ENCODE peak calls at places on chromosomes 12 and 14, in four cellular contexts. One of them, this sample, is unnamed.

GRCh38 chr12:80154261-80154660 is 54.9 kb downstream of the OTOGL start:
- DNase-seq in HepG2: no peak
- DNase-seq in HEK293T: no peak
- DNase-seq in H1: no peak
- DNase-seq in this sample: no peak

GRCh38 chr14:106538193-106538592 is 1011.8 kb downstream of the TMEM121 start:
- DNase-seq in HepG2: no peak
- DNase-seq in HEK293T: no peak
- DNase-seq in H1: no peak
- DNase-seq in this sample: no peak

GRCh38 chr12:111064154-111064553 is 143.8 kb upstream of the MYL2 start:
- DNase-seq in HepG2: no peak
- DNase-seq in HEK293T: no peak
- DNase-seq in H1: no peak
- DNase-seq in this sample: no peak

GRCh38 chr14:65549429-65549828 is 136.9 kb downstream of the FUT8 start:
- DNase-seq in HepG2: no peak
- DNase-seq in HEK293T: no peak
- DNase-seq in H1: no peak
- DNase-seq in this sample: no peak

GRCh38 chr12:124097681-124098080 is 124.7 kb downstream of the ZNF664 start:
- DNase-seq in HepG2: no peak
- DNase-seq in HEK293T: no peak
- DNase-seq in H1: no peak
- DNase-seq in this sample: no peak

GRCh38 chr12:57604454-57605307 is at the start of gene DTX3:
- DNase-seq in HepG2: no peak
- DNase-seq in HEK293T: no peak
- DNase-seq in H1: no peak
- DNase-seq in this sample: no peak

GRCh38 chr12:127548123-127548553 is 718.8 kb upstream of the TMEM132C start:
- DNase-seq in HepG2: no peak
- DNase-seq in HEK293T: no peak
- DNase-seq in H1: no peak
- DNase-seq in this sample: peak; percentile 11

GRCh38 chr12:125861299-125862281 is 796.4 kb downstream of the AACS start:
- DNase-seq in HepG2: no peak
- DNase-seq in HEK293T: no peak
- DNase-seq in H1: peak; percentile 3
- DNase-seq in this sample: no peak

GRCh38 chr12:123085730-123086487 is 65.0 kb downstream of the PITPNM2 start:
- DNase-seq in HepG2: peak; percentile 68
- DNase-seq in HEK293T: no peak
- DNase-seq in H1: no peak
- DNase-seq in this sample: no peak

GRCh38 chr12:10624631-10625030 is 11.2 kb upstream of the MAGOHB start:
- DNase-seq in HepG2: no peak
- DNase-seq in HEK293T: no peak
- DNase-seq in H1: no peak
- DNase-seq in this sample: no peak

GRCh38 chr12:96400631-96401060 is 407 bp upstream of the CDK17 start:
- DNase-seq in HepG2: peak; percentile 21
- DNase-seq in HEK293T: no peak
- DNase-seq in H1: no peak
- DNase-seq in this sample: no peak

GRCh38 chr14:88790501-88791251 is 2.1 kb downstream of the EML5 start:
- DNase-seq in HepG2: no peak
- DNase-seq in HEK293T: no peak
- DNase-seq in H1: no peak
- DNase-seq in this sample: no peak

GRCh38 chr12:51678086-51678724 is 87.2 kb downstream of the SCN8A start:
- DNase-seq in HepG2: peak; percentile 50
- DNase-seq in HEK293T: peak; percentile 73
- DNase-seq in H1: no peak
- DNase-seq in this sample: peak; percentile 57

GRCh38 chr14:68979722-68980552 is 835 bp upstream of the ACTN1 start:
- DNase-seq in HepG2: no peak
- DNase-seq in HEK293T: peak; percentile 43
- DNase-seq in H1: no peak
- DNase-seq in this sample: no peak

GRCh38 chr12:9378430-9378835 is 170.2 kb upstream of the PZP start:
- DNase-seq in HepG2: peak; percentile 50
- DNase-seq in HEK293T: peak; percentile 54
- DNase-seq in H1: no peak
- DNase-seq in this sample: peak; percentile 81

GRCh38 chr14:55849833-55850232 is 268.4 kb upstream of the PELI2 start:
- DNase-seq in HepG2: no peak
- DNase-seq in HEK293T: no peak
- DNase-seq in H1: no peak
- DNase-seq in this sample: no peak

GRCh38 chr12:48937170-48937569 is 11.9 kb upstream of the FKBP11 start:
- DNase-seq in HepG2: no peak
- DNase-seq in HEK293T: peak; percentile 48
- DNase-seq in H1: no peak
- DNase-seq in this sample: no peak

GRCh38 chr12:117039891-117040309 is 59.3 kb downstream of the TESC start:
- DNase-seq in HepG2: no peak
- DNase-seq in HEK293T: no peak
- DNase-seq in H1: no peak
- DNase-seq in this sample: no peak

GRCh38 chr12:115771065-115771464 is 506.4 kb downstream of the MED13L start:
- DNase-seq in HepG2: peak; percentile 33
- DNase-seq in HEK293T: peak; percentile 18
- DNase-seq in H1: no peak
- DNase-seq in this sample: no peak

GRCh38 chr12:56518570-56518969 is 3.0 kb upstream of the RBMS2 start:
- DNase-seq in HepG2: peak; percentile 38
- DNase-seq in HEK293T: no peak
- DNase-seq in H1: no peak
- DNase-seq in this sample: no peak

GRCh38 chr12:127785936-127786335 is 481.0 kb upstream of the TMEM132C start:
- DNase-seq in HepG2: no peak
- DNase-seq in HEK293T: no peak
- DNase-seq in H1: no peak
- DNase-seq in this sample: no peak

GRCh38 chr12:52006726-52007157 is at the start of gene TAMALIN:
- DNase-seq in HepG2: no peak
- DNase-seq in HEK293T: no peak
- DNase-seq in H1: no peak
- DNase-seq in this sample: no peak

GRCh38 chr14:33369972-33370371 is 431.3 kb downstream of the NPAS3 start:
- DNase-seq in HepG2: no peak
- DNase-seq in HEK293T: no peak
- DNase-seq in H1: no peak
- DNase-seq in this sample: no peak

GRCh38 chr12:120037851-120038250 is 48.8 kb downstream of the BICDL1 start:
- DNase-seq in HepG2: no peak
- DNase-seq in HEK293T: no peak
- DNase-seq in H1: no peak
- DNase-seq in this sample: no peak

GRCh38 chr12:4538207-4539160 is at the start of gene RAD51AP1:
- DNase-seq in HepG2: peak; percentile 93
- DNase-seq in HEK293T: peak; percentile 95
- DNase-seq in H1: peak; percentile 91
- DNase-seq in this sample: peak; percentile 100

GRCh38 chr14:95446470-95446869 is 70.0 kb downstream of the SYNE3 start:
- DNase-seq in HepG2: no peak
- DNase-seq in HEK293T: no peak
- DNase-seq in H1: no peak
- DNase-seq in this sample: no peak

GRCh38 chr14:81311816-81312215 is 88.3 kb downstream of the STON2 start:
- DNase-seq in HepG2: no peak
- DNase-seq in HEK293T: no peak
- DNase-seq in H1: no peak
- DNase-seq in this sample: no peak

GRCh38 chr12:90020006-90020405 is 311.4 kb upstream of the ATP2B1 start:
- DNase-seq in HepG2: no peak
- DNase-seq in HEK293T: no peak
- DNase-seq in H1: no peak
- DNase-seq in this sample: no peak

GRCh38 chr12:29521951-29522350 is 24.5 kb upstream of the OVCH1 start:
- DNase-seq in HepG2: no peak
- DNase-seq in HEK293T: no peak
- DNase-seq in H1: no peak
- DNase-seq in this sample: no peak

GRCh38 chr12:25957898-25958253 is 606 bp upstream of the RASSF8 start:
- DNase-seq in HepG2: no peak
- DNase-seq in HEK293T: no peak
- DNase-seq in H1: no peak
- DNase-seq in this sample: peak; percentile 55

GRCh38 chr12:30823140-30823669 is 68.5 kb upstream of the CAPRIN2 start:
- DNase-seq in HepG2: no peak
- DNase-seq in HEK293T: no peak
- DNase-seq in H1: no peak
- DNase-seq in this sample: peak; percentile 58
- TF ChIP-seq SUZ12 in HepG2: no peak
- TF ChIP-seq SUZ12 in HEK293T: no peak
- TF ChIP-seq SUZ12 in H1: no peak
- TF ChIP-seq SUZ12 in this sample: no peak

GRCh38 chr14:23910081-23910875 is 43.3 kb upstream of the DHRS4 start:
- DNase-seq in HepG2: peak; percentile 81
- DNase-seq in HEK293T: peak; percentile 80
- DNase-seq in H1: peak; percentile 81
- DNase-seq in this sample: peak; percentile 87
- TF ChIP-seq SUZ12 in HepG2: no peak
- TF ChIP-seq SUZ12 in HEK293T: no peak
- TF ChIP-seq SUZ12 in H1: no peak
- TF ChIP-seq SUZ12 in this sample: no peak

GRCh38 chr14:76011959-76012802 is 26.6 kb downstream of the IFT43 start:
- DNase-seq in HepG2: no peak
- DNase-seq in HEK293T: no peak
- DNase-seq in H1: no peak
- DNase-seq in this sample: peak; percentile 3
- TF ChIP-seq SUZ12 in HepG2: no peak
- TF ChIP-seq SUZ12 in HEK293T: no peak
- TF ChIP-seq SUZ12 in H1: no peak
- TF ChIP-seq SUZ12 in this sample: no peak

DNA sequence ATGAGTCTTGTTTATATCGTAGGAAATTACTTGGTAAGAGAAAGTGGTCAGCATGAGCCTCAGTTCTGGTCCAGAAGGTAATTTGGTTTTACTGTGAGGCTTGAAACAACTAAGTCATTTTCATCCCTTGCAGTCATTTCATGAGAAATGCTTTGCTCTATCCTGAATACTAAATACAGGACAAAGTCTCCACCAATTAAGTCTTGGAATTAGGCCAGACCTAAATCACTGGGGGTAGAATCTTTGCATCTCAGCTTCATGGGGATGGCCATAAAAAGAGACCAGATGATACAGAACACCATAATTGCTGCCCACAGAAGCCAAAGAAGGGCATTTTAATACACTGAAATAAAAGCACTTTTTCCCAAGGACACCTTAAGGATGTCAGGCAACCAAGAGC is 277.8 kb upstream of the DCN start:
- DNase-seq in HepG2: no peak
- DNase-seq in HEK293T: no peak
- DNase-seq in H1: no peak
- DNase-seq in this sample: no peak
- TF ChIP-seq SUZ12 in HepG2: no peak
- TF ChIP-seq SUZ12 in HEK293T: no peak
- TF ChIP-seq SUZ12 in H1: no peak
- TF ChIP-seq SUZ12 in this sample: no peak

GRCh38 chr12:67843257-67843656 is 146.0 kb upstream of the IFNG-AS1 start:
- DNase-seq in HepG2: no peak
- DNase-seq in HEK293T: no peak
- DNase-seq in H1: no peak
- DNase-seq in this sample: no peak

DNA sequence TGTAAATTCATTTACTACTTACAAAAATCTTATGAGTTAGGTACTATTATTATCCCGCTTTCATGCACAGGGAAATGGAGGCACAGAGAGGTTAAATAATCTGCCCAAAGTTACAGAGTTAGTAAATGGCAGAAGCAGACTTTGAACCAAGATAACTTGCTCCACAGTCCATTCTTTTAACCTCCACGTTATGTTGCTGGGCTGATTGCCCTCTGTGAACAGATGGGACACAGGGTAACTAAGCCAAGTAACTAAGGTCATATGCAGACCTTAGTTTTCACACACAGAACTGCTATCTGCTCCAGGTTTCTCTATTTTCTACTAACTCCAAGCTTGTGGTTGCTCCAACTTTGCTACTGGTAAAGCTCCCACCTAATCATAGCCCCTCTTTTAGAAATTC is 147.1 kb upstream of the IFNG-AS1 start:
- DNase-seq in HepG2: no peak
- DNase-seq in HEK293T: no peak
- DNase-seq in H1: no peak
- DNase-seq in this sample: no peak
- TF ChIP-seq SUZ12 in HepG2: no peak
- TF ChIP-seq SUZ12 in HEK293T: no peak
- TF ChIP-seq SUZ12 in H1: no peak
- TF ChIP-seq SUZ12 in this sample: no peak